ENCODE peak calls at places on chromosome 21, in seven cellular contexts. Q, Y, L, R, V, G and N are unnamed samples.

GRCh38 chr21:43298546-43299440 is 128.1 kb downstream of the SIK1 start:
- DNase-seq in L (no peak), V (no peak), Q (no peak), R (no peak), Y (no peak), G (no peak), N (no peak)

GRCh38 chr21:31536138-31536537 is 123.4 kb upstream of the SOD1 start:
- DNase-seq in L (no peak), R (no peak), G (no peak), Q (no peak), Y (no peak), V (no peak), N (no peak)

GRCh38 chr21:46483300-46484295 is 24.9 kb downstream of the DIP2A start:
- DNase-seq in V (no peak), L (no peak), Y (peak; percentile 26), R (no peak), G (no peak), Q (peak; percentile 22), N (no peak)

GRCh38 chr21:39523398-39523797 is 71.6 kb downstream of the SH3BGR start:
- DNase-seq in G (no peak), Y (no peak), Q (peak; percentile 40), V (no peak), R (peak; percentile 67), L (no peak), N (no peak)

GRCh38 chr21:29718081-29718815 is 221.5 kb downstream of the GRIK1 start:
- DNase-seq in Y (no peak), R (no peak), L (no peak), Q (no peak), V (no peak), G (no peak), N (no peak)

GRCh38 chr21:36694593-36695282 is 4.2 kb upstream of the SIM2 start:
- DNase-seq in G (no peak), Y (no peak), L (no peak), Q (no peak), V (no peak), R (no peak), N (no peak)

GRCh38 chr21:21039624-21040023 is 41.4 kb downstream of the NCAM2 start:
- DNase-seq in V (no peak), G (no peak), Y (no peak), Q (no peak), L (no peak), R (no peak), N (no peak)

GRCh38 chr21:33011462-33011861 is 14.3 kb upstream of the OLIG2 start:
- DNase-seq in R (no peak), G (peak; percentile 45), Y (no peak), Q (no peak), V (peak; percentile 61), L (no peak), N (no peak)

GRCh38 chr21:16533692-16534407 is 804.1 kb downstream of the USP25 start:
- DNase-seq in Q (no peak), V (no peak), R (no peak), L (no peak), Y (no peak), G (no peak), N (no peak)

GRCh38 chr21:36589352-36589971 is 109.5 kb upstream of the SIM2 start:
- DNase-seq in Y (no peak), R (peak; percentile 48), V (no peak), Q (no peak), G (no peak), L (peak; percentile 43), N (no peak)

GRCh38 chr21:38729745-38730401 is 75.9 kb upstream of the ETS2 start:
- DNase-seq in Y (no peak), V (no peak), Q (no peak), G (no peak), L (no peak), R (no peak), N (no peak)

GRCh38 chr21:16419188-16419874 is 689.5 kb downstream of the USP25 start:
- DNase-seq in Y (peak; percentile 27), V (peak; percentile 85), R (peak; percentile 78), Q (peak; percentile 66), L (peak; percentile 81), G (peak; percentile 77), N (peak; percentile 76)

GRCh38 chr21:16072692-16073091 is 342.9 kb downstream of the USP25 start:
- DNase-seq in Y (no peak), V (no peak), G (no peak), Q (no peak), R (no peak), L (no peak), N (peak; percentile 81)

GRCh38 chr21:33071878-33072306 is 2.0 kb downstream of the OLIG1 start:
- DNase-seq in R (no peak), Q (no peak), L (no peak), V (no peak), Y (peak; percentile 23), G (no peak), N (no peak)

GRCh38 chr21:16454371-16454770 is 724.6 kb downstream of the USP25 start:
- DNase-seq in Y (no peak), Q (no peak), R (no peak), G (no peak), L (no peak), V (no peak), N (no peak)

GRCh38 chr21:23016617-23017016 is 2018.4 kb downstream of the NCAM2 start:
- DNase-seq in Y (peak; percentile 51), L (no peak), Q (no peak), G (no peak), R (no peak), V (no peak), N (no peak)

GRCh38 chr21:39518055-39518844 is 66.5 kb downstream of the SH3BGR start:
- DNase-seq in V (no peak), G (no peak), Q (no peak), R (peak; percentile 49), L (no peak), Y (peak; percentile 81), N (no peak)

GRCh38 chr21:44972301-44972814 is 32.5 kb downstream of the SLX9 start:
- DNase-seq in Y (no peak), L (no peak), R (no peak), Q (no peak), G (no peak), V (no peak), N (no peak)

GRCh38 chr21:44971672-44971995 is 31.8 kb downstream of the SLX9 start:
- DNase-seq in V (no peak), Y (no peak), Q (no peak), R (no peak), L (no peak), G (no peak), N (no peak)

GRCh38 chr21:44970766-44971671 is 31.2 kb downstream of the SLX9 start:
- DNase-seq in Y (no peak), G (no peak), V (no peak), R (no peak), Q (no peak), L (no peak), N (no peak)

GRCh38 chr21:44969066-44969649 is 29.3 kb downstream of the SLX9 start:
- DNase-seq in L (no peak), Q (no peak), R (no peak), Y (no peak), V (no peak), G (no peak), N (no peak)

GRCh38 chr21:44969965-44970755 is 30.3 kb downstream of the SLX9 start:
- DNase-seq in Y (no peak), Q (no peak), L (no peak), G (no peak), R (no peak), V (no peak), N (no peak)
- TF ChIP-seq CTCF in Y (no peak), Q (no peak), L (no peak), G (no peak), R (no peak), V (no peak), N (no peak)

DNA sequence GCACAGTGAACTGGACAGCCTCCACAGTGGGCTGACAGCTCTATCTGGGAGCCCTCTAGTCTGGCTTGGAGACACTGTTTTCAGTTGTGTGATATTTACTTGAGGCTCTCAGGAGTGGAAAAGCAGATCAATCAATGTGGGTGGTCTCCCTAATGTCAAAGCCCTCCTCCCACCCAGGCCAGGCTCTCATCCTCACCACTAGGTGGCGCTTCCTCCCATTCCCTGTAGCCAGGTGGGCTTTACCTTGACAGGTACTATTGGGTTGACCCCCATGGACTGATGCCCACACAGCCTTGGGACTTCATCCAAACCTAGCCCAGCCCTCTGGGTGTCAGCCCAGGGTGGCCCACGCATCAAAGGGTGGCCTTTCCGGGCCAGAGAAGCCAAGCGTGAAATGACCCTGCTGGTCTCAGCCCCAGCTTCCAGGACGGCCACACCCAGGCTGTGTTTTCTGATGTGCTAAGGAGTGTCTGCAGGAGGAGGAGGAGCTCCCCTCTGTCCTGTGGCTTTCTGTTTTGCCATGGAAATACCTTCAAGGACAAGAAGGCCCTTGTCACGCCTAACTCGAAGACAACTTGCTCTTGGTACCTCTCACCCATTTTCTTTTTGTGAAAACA is 54.0 kb downstream of the CLIC6 start:
- DNase-seq in Y (no peak), R (no peak), G (no peak), Q (no peak), V (no peak), L (no peak), N (no peak)
- H3K27ac ChIP-seq in Y (no peak overlapping the region), R (no peak overlapping the region), G (no peak overlapping the region), Q (no peak overlapping the region), V (no peak overlapping the region), L (no peak overlapping the region), N (no peak overlapping the region)

GRCh38 chr21:41923641-41924342 is 30.0 kb downstream of the C2CD2 start:
- DNase-seq in Y (no peak), Q (peak; percentile 41), G (peak; percentile 56), R (no peak), V (no peak), L (no peak), N (no peak)

GRCh38 chr21:41926068-41926806 is 27.6 kb downstream of the C2CD2 start:
- DNase-seq in Y (no peak), R (no peak), Q (no peak), V (no peak), L (peak; percentile 40), G (no peak), N (no peak)

GRCh38 chr21:41926807-41927171 is 27.0 kb downstream of the C2CD2 start:
- DNase-seq in G (no peak), Q (no peak), R (no peak), V (no peak), L (no peak), Y (no peak), N (no peak)

GRCh38 chr21:41921089-41921819 is 32.6 kb downstream of the C2CD2 start:
- DNase-seq in V (no peak), L (no peak), Y (no peak), G (no peak), Q (no peak), R (no peak), N (no peak)

GRCh38 chr21:41924355-41924754 is 29.5 kb downstream of the C2CD2 start:
- DNase-seq in V (no peak), Q (no peak), R (no peak), Y (no peak), G (no peak), L (no peak), N (no peak)
- H3K4me3 ChIP-seq in V (no peak overlapping the region), Q (peak overlapping the region; percentile 27), R (no peak overlapping the region), Y (no peak overlapping the region), G (peak overlapping the region; percentile 6), L (no peak overlapping the region), N (no peak overlapping the region)

GRCh38 chr21:26028183-26028582 is 142.4 kb downstream of the APP start:
- DNase-seq in Q (no peak), R (no peak), G (no peak), L (no peak), V (no peak), Y (no peak), N (no peak)

GRCh38 chr21:26027696-26028095 is 142.9 kb downstream of the APP start:
- DNase-seq in Q (no peak), Y (no peak), L (no peak), V (no peak), R (no peak), G (no peak), N (no peak)

GRCh38 chr21:26032263-26032662 is 138.3 kb downstream of the APP start:
- DNase-seq in Q (no peak), G (no peak), V (no peak), R (no peak), Y (no peak), L (no peak), N (no peak)
- TF ChIP-seq CTCF in Q (no peak), G (no peak), V (no peak), R (no peak), Y (no peak), L (no peak), N (no peak)